ENCODE peak calls at places on chromosome 3, in five cellular contexts. B is A549, S is transverse colon, T is testis, L is breast epithelium. F is an unnamed sample.
A peak's percentile ranks its signal among the peaks of the same experiment; 100 is the strongest.

GRCh38 chr3:101066776-101067175 is 73.6 kb upstream of the ABI3BP start:
- DNase-seq in L (no peak), T (no peak), B (no peak), S (no peak), F (no peak)

GRCh38 chr3:194023501-194024280 is 112.3 kb upstream of the HES1 start:
- DNase-seq in S (no peak), L (no peak), T (peak; percentile 52), B (no peak), F (no peak)

GRCh38 chr3:114155370-114155821 is 23.5 kb downstream of the DRD3 start:
- DNase-seq in B (peak; percentile 61), L (no peak), S (peak; percentile 9), T (peak; percentile 57), F (no peak)

GRCh38 chr3:37935290-37935668 is 55.3 kb upstream of the VILL start:
- DNase-seq in T (no peak), S (no peak), B (peak; percentile 67), L (no peak), F (no peak)

GRCh38 chr3:188002626-188003138 is 151.3 kb upstream of the LPP start:
- DNase-seq in S (no peak), L (no peak), B (no peak), T (no peak), F (no peak)

GRCh38 chr3:161266731-161267150 is 45.6 kb downstream of the NMD3 start:
- DNase-seq in B (peak; percentile 22), L (no peak), T (no peak), S (no peak), F (no peak)

GRCh38 chr3:46666471-46666845 is 27.0 kb downstream of the ALS2CL start:
- DNase-seq in B (no peak), L (peak; percentile 49), T (no peak), S (peak; percentile 8), F (peak; percentile 66)

GRCh38 chr3:56192001-56192400 is 276.3 kb downstream of the ERC2 start:
- DNase-seq in B (no peak), T (no peak), S (no peak), L (no peak), F (no peak)

GRCh38 chr3:53974314-53974713 is 82.7 kb upstream of the SELENOK start:
- DNase-seq in S (no peak), T (no peak), L (no peak), B (no peak), F (no peak)

GRCh38 chr3:159840900-159841299 is 147.7 kb upstream of the IL12A start:
- DNase-seq in T (no peak), B (peak; percentile 64), S (no peak), L (no peak), F (no peak)

GRCh38 chr3:71402872-71403271 is 180.7 kb downstream of the FOXP1 start:
- DNase-seq in S (no peak), B (no peak), T (no peak), L (no peak), F (no peak)

GRCh38 chr3:17973559-17973906 is 231.1 kb upstream of the TBC1D5 start:
- DNase-seq in B (peak; percentile 53), S (no peak), T (no peak), L (no peak), F (no peak)

GRCh38 chr3:149527531-149528343 is 53.2 kb downstream of the TM4SF4 start:
- DNase-seq in B (peak; percentile 75), L (no peak), S (no peak), T (no peak), F (no peak)

GRCh38 chr3:187799942-187800637 is 54.8 kb upstream of the BCL6 start:
- DNase-seq in T (no peak), B (no peak), S (no peak), L (no peak), F (no peak)

GRCh38 chr3:158696618-158697017 is 24.2 kb upstream of the LXN start:
- DNase-seq in L (no peak), T (no peak), B (peak; percentile 49), S (no peak), F (no peak)

GRCh38 chr3:42300013-42300412 is 34.0 kb upstream of the CCK start:
- DNase-seq in L (no peak), S (peak; percentile 13), B (peak; percentile 5), T (peak; percentile 29), F (no peak)

GRCh38 chr3:143586565-143586964 is 261.7 kb downstream of the SLC9A9 start:
- DNase-seq in S (no peak), B (no peak), T (no peak), L (no peak), F (no peak)

GRCh38 chr3:59267021-59267420 is 217.2 kb upstream of the CFAP20DC start:
- DNase-seq in B (no peak), T (no peak), L (no peak), S (no peak), F (no peak)

GRCh38 chr3:196463478-196463756 is 31.2 kb upstream of the UBXN7 start:
- DNase-seq in T (no peak), S (no peak), B (no peak), L (no peak), F (no peak)

GRCh38 chr3:160637081-160637480 is 39.9 kb upstream of the ARL14 start:
- DNase-seq in L (no peak), B (no peak), T (no peak), S (no peak), F (no peak)

GRCh38 chr3:48502728-48503168 is 1.2 kb downstream of the SHISA5 start:
- DNase-seq in S (peak; percentile 23), T (no peak), B (no peak), L (peak; percentile 60), F (peak; percentile 66)

GRCh38 chr3:183825380-183826161 is at the start of gene MAP6D1:
- DNase-seq in B (peak; percentile 52), L (no peak), S (peak; percentile 13), T (peak; percentile 36), F (no peak)

GRCh38 chr3:56754753-56755365 is 46.9 kb downstream of the ARHGEF3 start:
- DNase-seq in B (no peak), S (peak; percentile 19), L (no peak), T (peak; percentile 50), F (no peak)

GRCh38 chr3:56869157-56869889 is 67.6 kb upstream of the ARHGEF3 start:
- DNase-seq in S (no peak), L (no peak), B (no peak), T (no peak), F (no peak)

GRCh38 chr3:162994165-162994564 is 1497.6 kb downstream of the OTOL1 start:
- DNase-seq in B (no peak), T (no peak), S (no peak), L (no peak), F (no peak)

GRCh38 chr3:114827495-114827894 is 319.6 kb downstream of the ZBTB20 start:
- DNase-seq in T (no peak), L (no peak), B (peak; percentile 73), S (no peak), F (no peak)

GRCh38 chr3:129358177-129359101 is 70.0 kb downstream of the EFCAB12 start:
- DNase-seq in B (no peak), S (no peak), L (no peak), T (peak; percentile 37), F (no peak)

GRCh38 chr3:150710097-150710496 is 6.4 kb upstream of the ERICH6 start:
- DNase-seq in L (no peak), B (no peak), S (no peak), T (no peak), F (no peak)

GRCh38 chr3:41101231-41101630 is 98.1 kb upstream of the CTNNB1 start:
- DNase-seq in T (no peak), L (no peak), S (no peak), B (no peak), F (no peak)

GRCh38 chr3:46361408-46362283 is 7.7 kb downstream of the CCR2 start:
- DNase-seq in S (no peak), L (no peak), B (no peak), T (no peak), F (no peak)

GRCh38 chr3:33385423-33385822 is 54.8 kb downstream of the UBP1 start:
- DNase-seq in L (no peak), T (no peak), S (no peak), B (peak; percentile 12), F (no peak)

GRCh38 chr3:183745300-183746098 is 47.9 kb downstream of the YEATS2 start:
- DNase-seq in L (no peak), T (no peak), B (peak; percentile 55), S (no peak), F (no peak)

GRCh38 chr3:78610462-78611125 is 1157.2 kb downstream of the ROBO1 start:
- DNase-seq in T (no peak), S (no peak), L (no peak), B (no peak), F (no peak)

GRCh38 chr3:126851934-126852333 is 131.0 kb upstream of the PLXNA1 start:
- DNase-seq in L (no peak), B (no peak), S (no peak), T (no peak), F (no peak)
- H3K27ac ChIP-seq in L (no peak overlapping the region), B (peak overlapping the region; percentile 17), S (no peak overlapping the region), T (no peak overlapping the region), F (no peak overlapping the region)

DNA sequence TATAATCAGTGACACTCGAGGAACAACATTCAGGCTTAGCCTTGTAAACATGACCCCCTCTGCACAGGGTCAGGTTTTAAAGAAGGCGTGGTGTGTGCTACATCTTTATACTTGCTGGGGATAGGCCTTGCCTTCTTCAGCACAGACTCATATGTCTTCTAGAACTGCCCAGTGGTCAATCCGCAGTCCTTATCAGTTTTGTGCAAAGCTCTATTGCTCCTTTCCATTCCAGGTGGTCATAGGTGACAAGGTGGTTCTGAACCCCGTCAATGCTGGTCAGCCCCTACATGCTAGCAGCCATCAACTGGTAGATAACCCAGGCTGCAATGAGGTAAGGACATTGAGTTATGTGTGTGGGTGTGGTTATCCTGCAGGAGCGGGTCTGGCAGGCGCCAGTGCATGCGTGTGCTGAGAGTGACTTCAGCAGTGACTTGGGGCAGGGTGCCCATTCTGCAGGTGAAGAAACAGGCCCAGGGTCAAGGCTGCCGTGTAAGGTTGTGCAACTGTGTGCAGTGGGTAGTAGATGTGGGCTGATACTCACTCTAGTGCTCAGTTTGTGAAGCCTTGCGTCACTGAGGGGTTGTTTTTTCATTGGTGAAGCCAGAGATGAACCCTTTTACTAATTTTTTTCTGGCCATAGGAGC is 150.9 kb downstream of the ITPR1 start:
- DNase-seq in L (no peak), B (no peak), T (no peak), S (no peak), F (peak; percentile 62)
- TF ChIP-seq POLR2A in L (no peak), B (no peak), T (no peak), S (no peak), F (no peak)

GRCh38 chr3:133548090-133548489 is 25.4 kb upstream of the CDV3 start:
- DNase-seq in B (no peak), L (no peak), S (no peak), T (no peak), F (no peak)
- H3K4me3 ChIP-seq in B (no peak overlapping the region), L (no peak overlapping the region), S (no peak overlapping the region), T (no peak overlapping the region), F (no peak overlapping the region)

DNA sequence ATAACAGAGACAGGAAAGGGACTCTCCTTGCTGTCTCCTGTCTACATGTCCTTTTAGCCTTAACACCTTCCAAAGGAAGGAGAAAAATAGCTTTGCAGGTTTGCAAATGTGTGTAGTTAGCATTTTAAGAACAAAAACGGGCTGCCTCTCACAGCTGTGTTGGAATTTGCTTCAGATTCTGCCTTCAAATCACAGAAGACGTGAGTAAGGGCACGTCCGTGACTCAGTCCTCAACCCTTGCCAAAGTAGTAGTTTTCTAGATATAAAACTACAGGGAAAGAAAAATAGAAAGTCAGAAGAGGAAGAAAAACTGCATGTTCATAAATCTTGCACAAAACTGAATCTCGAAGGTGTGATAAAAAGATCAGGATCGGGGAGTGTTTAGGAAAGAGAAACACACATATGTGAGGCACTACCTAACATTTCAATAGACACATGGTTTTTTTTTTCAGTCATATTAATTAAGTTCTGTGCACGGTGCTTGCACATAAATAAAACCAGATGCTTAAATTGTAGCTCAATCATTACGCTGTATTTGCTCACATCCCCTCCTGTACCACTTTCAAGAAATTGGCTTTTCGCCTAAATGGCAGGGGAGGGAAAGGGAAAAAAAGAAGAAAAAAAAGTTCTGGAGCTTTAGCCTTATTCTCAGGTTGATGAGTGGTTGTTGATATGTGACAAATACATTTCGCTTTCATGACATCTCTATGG is 71.7 kb downstream of the P3H2 start:
- DNase-seq in L (no peak), T (peak; percentile 26), S (no peak), B (no peak), F (no peak)
- H3K27ac ChIP-seq in L (no peak overlapping the region), T (no peak overlapping the region), S (no peak overlapping the region), B (peak overlapping the region; percentile 55), F (no peak overlapping the region)